ENCODE peak calls at places on chromosomes 6 and 20, in seven cellular contexts. One of them, this sample, is unnamed.
A peak's percentile ranks its signal among the peaks of the same experiment; 100 is the strongest.

GRCh38 chr6:106119991-106120390 is 33.9 kb downstream of the PRDM1 start:
- DNase-seq in IMR-90: no peak
- DNase-seq in T47D: no peak
- DNase-seq in stimulated activated CD4-positive, alpha-beta T cell treated with anti-CD3 and anti-CD28 coated beads, Interleukin-1b, Interleukin-23, amount 100 ng/mL, for 24 hours: no peak
- DNase-seq in neural progenitor cell: no peak
- DNase-seq in cardiac fibroblast: peak; percentile 27
- DNase-seq in HFF-Myc: no peak
- DNase-seq in this sample: no peak

GRCh38 chr6:132298344-132298949 is 102.8 kb downstream of the MOXD1 start:
- DNase-seq in IMR-90: peak; percentile 62
- DNase-seq in T47D: peak; percentile 61
- DNase-seq in stimulated activated CD4-positive, alpha-beta T cell treated with anti-CD3 and anti-CD28 coated beads, Interleukin-1b, Interleukin-23, amount 100 ng/mL, for 24 hours: no peak
- DNase-seq in neural progenitor cell: peak; percentile 62
- DNase-seq in cardiac fibroblast: peak; percentile 72
- DNase-seq in HFF-Myc: no peak
- DNase-seq in this sample: no peak

GRCh38 chr6:156413156-156413555 is 364.0 kb upstream of the ARID1B start:
- DNase-seq in IMR-90: no peak
- DNase-seq in T47D: no peak
- DNase-seq in stimulated activated CD4-positive, alpha-beta T cell treated with anti-CD3 and anti-CD28 coated beads, Interleukin-1b, Interleukin-23, amount 100 ng/mL, for 24 hours: no peak
- DNase-seq in neural progenitor cell: no peak
- DNase-seq in cardiac fibroblast: peak; percentile 32
- DNase-seq in HFF-Myc: no peak
- DNase-seq in this sample: no peak

GRCh38 chr6:159992366-159992765 is 23.5 kb downstream of the IGF2R start:
- DNase-seq in IMR-90: no peak
- DNase-seq in T47D: no peak
- DNase-seq in stimulated activated CD4-positive, alpha-beta T cell treated with anti-CD3 and anti-CD28 coated beads, Interleukin-1b, Interleukin-23, amount 100 ng/mL, for 24 hours: no peak
- DNase-seq in neural progenitor cell: no peak
- DNase-seq in cardiac fibroblast: no peak
- DNase-seq in HFF-Myc: no peak
- DNase-seq in this sample: no peak

GRCh38 chr6:129843573-129843972 is 17.5 kb downstream of the TMEM244 start:
- DNase-seq in IMR-90: no peak
- DNase-seq in T47D: no peak
- DNase-seq in stimulated activated CD4-positive, alpha-beta T cell treated with anti-CD3 and anti-CD28 coated beads, Interleukin-1b, Interleukin-23, amount 100 ng/mL, for 24 hours: no peak
- DNase-seq in neural progenitor cell: no peak
- DNase-seq in cardiac fibroblast: no peak
- DNase-seq in HFF-Myc: no peak
- DNase-seq in this sample: no peak

GRCh38 chr6:78397537-78397936 is 469.8 kb upstream of the IRAK1BP1 start:
- DNase-seq in IMR-90: no peak
- DNase-seq in T47D: no peak
- DNase-seq in stimulated activated CD4-positive, alpha-beta T cell treated with anti-CD3 and anti-CD28 coated beads, Interleukin-1b, Interleukin-23, amount 100 ng/mL, for 24 hours: no peak
- DNase-seq in neural progenitor cell: no peak
- DNase-seq in cardiac fibroblast: peak; percentile 1
- DNase-seq in HFF-Myc: no peak
- DNase-seq in this sample: no peak

GRCh38 chr6:6614096-6614964 is 25.8 kb downstream of the LY86 start:
- DNase-seq in IMR-90: no peak
- DNase-seq in T47D: no peak
- DNase-seq in stimulated activated CD4-positive, alpha-beta T cell treated with anti-CD3 and anti-CD28 coated beads, Interleukin-1b, Interleukin-23, amount 100 ng/mL, for 24 hours: no peak
- DNase-seq in neural progenitor cell: no peak
- DNase-seq in cardiac fibroblast: no peak
- DNase-seq in HFF-Myc: no peak
- DNase-seq in this sample: no peak

GRCh38 chr6:114467931-114468330 is 125.1 kb upstream of the HS3ST5 start:
- DNase-seq in IMR-90: no peak
- DNase-seq in T47D: no peak
- DNase-seq in stimulated activated CD4-positive, alpha-beta T cell treated with anti-CD3 and anti-CD28 coated beads, Interleukin-1b, Interleukin-23, amount 100 ng/mL, for 24 hours: no peak
- DNase-seq in neural progenitor cell: no peak
- DNase-seq in cardiac fibroblast: peak; percentile 48
- DNase-seq in HFF-Myc: no peak
- DNase-seq in this sample: no peak

GRCh38 chr6:11260249-11261038 is 28.0 kb upstream of the NEDD9 start:
- DNase-seq in IMR-90: no peak
- DNase-seq in T47D: no peak
- DNase-seq in stimulated activated CD4-positive, alpha-beta T cell treated with anti-CD3 and anti-CD28 coated beads, Interleukin-1b, Interleukin-23, amount 100 ng/mL, for 24 hours: no peak
- DNase-seq in neural progenitor cell: no peak
- DNase-seq in cardiac fibroblast: no peak
- DNase-seq in HFF-Myc: no peak
- DNase-seq in this sample: no peak

GRCh38 chr6:39250507-39250906 is 21.2 kb upstream of the KCNK5 start:
- DNase-seq in IMR-90: no peak
- DNase-seq in T47D: no peak
- DNase-seq in stimulated activated CD4-positive, alpha-beta T cell treated with anti-CD3 and anti-CD28 coated beads, Interleukin-1b, Interleukin-23, amount 100 ng/mL, for 24 hours: no peak
- DNase-seq in neural progenitor cell: no peak
- DNase-seq in cardiac fibroblast: no peak
- DNase-seq in HFF-Myc: no peak
- DNase-seq in this sample: no peak

GRCh38 chr6:30107756-30108155 is 5.1 kb downstream of the TRIM31 start:
- DNase-seq in IMR-90: no peak
- DNase-seq in T47D: no peak
- DNase-seq in stimulated activated CD4-positive, alpha-beta T cell treated with anti-CD3 and anti-CD28 coated beads, Interleukin-1b, Interleukin-23, amount 100 ng/mL, for 24 hours: no peak
- DNase-seq in neural progenitor cell: no peak
- DNase-seq in cardiac fibroblast: no peak
- DNase-seq in HFF-Myc: no peak
- DNase-seq in this sample: no peak

GRCh38 chr20:1150218-1150617 is 31.8 kb downstream of the PSMF1 start:
- DNase-seq in IMR-90: peak; percentile 31
- DNase-seq in T47D: no peak
- DNase-seq in stimulated activated CD4-positive, alpha-beta T cell treated with anti-CD3 and anti-CD28 coated beads, Interleukin-1b, Interleukin-23, amount 100 ng/mL, for 24 hours: no peak
- DNase-seq in neural progenitor cell: no peak
- DNase-seq in cardiac fibroblast: peak; percentile 57
- DNase-seq in HFF-Myc: no peak
- DNase-seq in this sample: no peak

GRCh38 chr6:16154904-16155303 is 26.0 kb downstream of the MYLIP start:
- DNase-seq in IMR-90: peak; percentile 73
- DNase-seq in T47D: no peak
- DNase-seq in stimulated activated CD4-positive, alpha-beta T cell treated with anti-CD3 and anti-CD28 coated beads, Interleukin-1b, Interleukin-23, amount 100 ng/mL, for 24 hours: no peak
- DNase-seq in neural progenitor cell: no peak
- DNase-seq in cardiac fibroblast: peak; percentile 81
- DNase-seq in HFF-Myc: no peak
- DNase-seq in this sample: no peak

GRCh38 chr6:133778414-133778813 is 110.5 kb upstream of the TCF21 start:
- DNase-seq in IMR-90: peak; percentile 95
- DNase-seq in T47D: no peak
- DNase-seq in stimulated activated CD4-positive, alpha-beta T cell treated with anti-CD3 and anti-CD28 coated beads, Interleukin-1b, Interleukin-23, amount 100 ng/mL, for 24 hours: no peak
- DNase-seq in neural progenitor cell: no peak
- DNase-seq in cardiac fibroblast: peak; percentile 98
- DNase-seq in HFF-Myc: no peak
- DNase-seq in this sample: no peak

GRCh38 chr6:28351087-28351486 is 1.3 kb downstream of the ZKSCAN3 start:
- DNase-seq in IMR-90: no peak
- DNase-seq in T47D: no peak
- DNase-seq in stimulated activated CD4-positive, alpha-beta T cell treated with anti-CD3 and anti-CD28 coated beads, Interleukin-1b, Interleukin-23, amount 100 ng/mL, for 24 hours: no peak
- DNase-seq in neural progenitor cell: no peak
- DNase-seq in cardiac fibroblast: no peak
- DNase-seq in HFF-Myc: no peak
- DNase-seq in this sample: no peak

GRCh38 chr6:3282461-3283236 is 23.9 kb downstream of the PSMG4 start:
- DNase-seq in IMR-90: no peak
- DNase-seq in T47D: no peak
- DNase-seq in stimulated activated CD4-positive, alpha-beta T cell treated with anti-CD3 and anti-CD28 coated beads, Interleukin-1b, Interleukin-23, amount 100 ng/mL, for 24 hours: no peak
- DNase-seq in neural progenitor cell: no peak
- DNase-seq in cardiac fibroblast: peak; percentile 8
- DNase-seq in HFF-Myc: no peak
- DNase-seq in this sample: peak; percentile 26

GRCh38 chr6:108873251-108873650 is 25.0 kb downstream of the ARMC2 start:
- DNase-seq in IMR-90: no peak
- DNase-seq in T47D: no peak
- DNase-seq in stimulated activated CD4-positive, alpha-beta T cell treated with anti-CD3 and anti-CD28 coated beads, Interleukin-1b, Interleukin-23, amount 100 ng/mL, for 24 hours: no peak
- DNase-seq in neural progenitor cell: no peak
- DNase-seq in cardiac fibroblast: no peak
- DNase-seq in HFF-Myc: no peak
- DNase-seq in this sample: no peak

GRCh38 chr6:155530219-155530834 is 74.7 kb upstream of the NOX3 start:
- DNase-seq in IMR-90: peak; percentile 60
- DNase-seq in T47D: peak; percentile 37
- DNase-seq in stimulated activated CD4-positive, alpha-beta T cell treated with anti-CD3 and anti-CD28 coated beads, Interleukin-1b, Interleukin-23, amount 100 ng/mL, for 24 hours: no peak
- DNase-seq in neural progenitor cell: peak; percentile 33
- DNase-seq in cardiac fibroblast: peak; percentile 81
- DNase-seq in HFF-Myc: peak; percentile 32
- DNase-seq in this sample: no peak

This sample was measured in chondrocyte.